ENCODE peak calls at places on chromosomes 13 and 19, in six cellular contexts. F is stimulated activated CD4-positive, alpha-beta T cell treated with anti-CD3 and anti-CD28 coated beads, Interleukin-1b, Interleukin-23, amount 100 ng/mL, for 24 hours; S is sigmoid colon; N is psoas muscle; Z is AG04450; B is naive B cell. K is an unnamed sample.
A peak's percentile ranks its signal among the peaks of the same experiment; 100 is the strongest.

GRCh38 chr13:32272021-32272695 is 43.0 kb downstream of the ZAR1L start:
- DNase-seq in F (no peak), S (no peak), N (no peak), Z (no peak), B (no peak), K (no peak)

GRCh38 chr13:112452380-112453206 is 76.4 kb downstream of the SPACA7 start:
- DNase-seq in F (no peak), S (no peak), N (peak; percentile 28), Z (no peak), B (no peak), K (no peak)

GRCh38 chr19:29364224-29364726 is 151.3 kb upstream of the UQCRFS1 start:
- DNase-seq in F (no peak), S (no peak), N (no peak), Z (no peak), B (no peak), K (no peak)

GRCh38 chr19:6127716-6128335 is 7.6 kb upstream of the ACSBG2 start:
- DNase-seq in F (no peak), S (no peak), N (no peak), Z (no peak), B (no peak), K (no peak)

GRCh38 chr19:56840452-56841193 is at the start of the genes PEG3 and ZIM2:
- DNase-seq in F (no peak), S (peak; percentile 93), N (peak; percentile 73), Z (no peak), B (no peak), K (no peak)

GRCh38 chr13:70568571-70568970 is 460.3 kb upstream of the KLHL1 start:
- DNase-seq in F (no peak), S (no peak), N (no peak), Z (no peak), B (no peak), K (no peak)

GRCh38 chr19:38412961-38413360 is 10.1 kb downstream of the FAM98C start:
- DNase-seq in F (no peak), S (no peak), N (no peak), Z (no peak), B (no peak), K (no peak)

GRCh38 chr13:80235559-80236296 is 105.2 kb downstream of the SPRY2 start:
- DNase-seq in F (no peak), S (no peak), N (no peak), Z (no peak), B (no peak), K (no peak)

GRCh38 chr19:3374369-3375112 is 8.2 kb downstream of the NFIC start:
- DNase-seq in F (no peak), S (peak; percentile 87), N (peak; percentile 95), Z (no peak), B (no peak), K (no peak)

GRCh38 chr19:40217027-40217810 is 965 bp downstream of the TTC9B start:
- DNase-seq in F (no peak), S (no peak), N (peak; percentile 74), Z (no peak), B (no peak), K (no peak)

GRCh38 chr19:6357995-6358394 is 3.3 kb upstream of the CLPP start:
- DNase-seq in F (no peak), S (no peak), N (peak; percentile 82), Z (no peak), B (no peak), K (no peak)

GRCh38 chr19:11035441-11036377 is 53.6 kb upstream of the LDLR start:
- DNase-seq in F (peak; percentile 73), S (peak; percentile 96), N (peak; percentile 96), Z (peak; percentile 27), B (peak; percentile 85), K (peak; percentile 20)

GRCh38 chr13:111270765-111271164 is 49.7 kb upstream of the TEX29 start:
- DNase-seq in F (no peak), S (no peak), N (no peak), Z (no peak), B (no peak), K (no peak)

GRCh38 chr19:30856786-30857185 is 484.6 kb downstream of the ZNF536 start:
- DNase-seq in F (no peak), S (no peak), N (no peak), Z (no peak), B (no peak), K (no peak)

GRCh38 chr19:48510421-48511268 is 990 bp downstream of the LMTK3 start:
- DNase-seq in F (no peak), S (peak; percentile 82), N (peak; percentile 81), Z (no peak), B (peak; percentile 61), K (no peak)

GRCh38 chr19:39407644-39408391 is 1.2 kb downstream of the ZFP36 start:
- DNase-seq in F (no peak), S (peak; percentile 84), N (peak; percentile 82), Z (no peak), B (peak; percentile 79), K (no peak)

K was measured in cortex of kidney.